ENCODE peak calls at places on chromosomes 7 and 10, in eight cellular contexts. D is cardiac muscle cell, M is foreskin fibroblast, E is heart left ventricle, J is choroid plexus epithelial cell, B is PC-9, G is IMR-90, N is mammary epithelial cell. Y is an unnamed sample.

GRCh38 chr7:36758879-36759278 is 34.6 kb upstream of the AOAH start:
- DNase-seq in D (peak; percentile 21), M (no peak), E (no peak), J (no peak), B (no peak), G (no peak), N (no peak), Y (no peak)

GRCh38 chr10:86942441-86943315 is 14.7 kb downstream of the MMRN2 start:
- DNase-seq in D (peak; percentile 57), M (peak; percentile 45), E (no peak), J (no peak), B (no peak), G (no peak), N (no peak), Y (no peak)

GRCh38 chr10:86670290-86670811 is 2.0 kb downstream of the LDB3 start:
- DNase-seq in D (no peak), M (no peak), E (no peak), J (no peak), B (no peak), G (no peak), N (no peak), Y (no peak)

GRCh38 chr10:114163062-114163861 is 10.7 kb downstream of the CCDC186 start:
- DNase-seq in D (peak; percentile 57), M (no peak), E (no peak), J (peak; percentile 71), B (no peak), G (no peak), N (no peak), Y (peak; percentile 34)

GRCh38 chr7:74061840-74062539 is 21.6 kb upstream of the LIMK1 start:
- DNase-seq in D (peak; percentile 96), M (peak; percentile 95), E (peak; percentile 80), J (peak; percentile 96), B (peak; percentile 64), G (peak; percentile 91), N (peak; percentile 84), Y (peak; percentile 91)

GRCh38 chr7:41809487-41810257 is 106.8 kb upstream of the INHBA start:
- DNase-seq in D (peak; percentile 88), M (peak; percentile 43), E (no peak), J (peak; percentile 59), B (no peak), G (peak; percentile 68), N (peak; percentile 24), Y (peak; percentile 73)

GRCh38 chr10:125550362-125550761 is 132.6 kb downstream of the TEX36 start:
- DNase-seq in D (no peak), M (peak; percentile 74), E (no peak), J (no peak), B (no peak), G (no peak), N (no peak), Y (no peak)

GRCh38 chr7:16915405-16915804 is 33.6 kb upstream of the AGR3 start:
- DNase-seq in D (peak; percentile 88), M (peak; percentile 88), E (no peak), J (peak; percentile 97), B (peak; percentile 100), G (peak; percentile 91), N (peak; percentile 98), Y (peak; percentile 82)

GRCh38 chr10:72637398-72637857 is 11.5 kb upstream of the MICU1 start:
- DNase-seq in D (peak; percentile 77), M (peak; percentile 60), E (no peak), J (peak; percentile 52), B (no peak), G (peak; percentile 78), N (no peak), Y (peak; percentile 52)

GRCh38 chr10:70589762-70590662 is 12.5 kb downstream of the PRF1 start:
- DNase-seq in D (peak; percentile 79), M (peak; percentile 53), E (no peak), J (peak; percentile 52), B (no peak), G (peak; percentile 66), N (no peak), Y (peak; percentile 92)

GRCh38 chr7:45072131-45073030 is 16.4 kb downstream of the NACAD start:
- DNase-seq in D (no peak), M (no peak), E (no peak), J (peak; percentile 45), B (no peak), G (no peak), N (no peak), Y (peak; percentile 8)

GRCh38 chr10:88156341-88156740 is 292.9 kb downstream of the PTEN start:
- DNase-seq in D (no peak), M (peak; percentile 97), E (no peak), J (peak; percentile 70), B (peak; percentile 53), G (peak; percentile 92), N (peak; percentile 55), Y (peak; percentile 85)

GRCh38 chr7:23955145-23955544 is 245.1 kb downstream of the STK31 start:
- DNase-seq in D (no peak), M (no peak), E (no peak), J (peak; percentile 31), B (peak; percentile 87), G (peak; percentile 6), N (peak; percentile 49), Y (no peak)

GRCh38 chr10:113666682-113667252 is 2.9 kb upstream of the NRAP start:
- DNase-seq in D (peak; percentile 33), M (peak; percentile 58), E (no peak), J (peak; percentile 47), B (no peak), G (peak; percentile 60), N (peak; percentile 22), Y (peak; percentile 39)

GRCh38 chr10:94546058-94546595 is 539 bp downstream of the HELLS start:
- DNase-seq in D (peak; percentile 27), M (peak; percentile 44), E (no peak), J (peak; percentile 33), B (no peak), G (peak; percentile 16), N (peak; percentile 31), Y (peak; percentile 33)

GRCh38 chr7:74027683-74028320 is at the start of gene ELN:
- DNase-seq in D (peak; percentile 92), M (peak; percentile 49), E (peak; percentile 92), J (peak; percentile 33), B (no peak), G (peak; percentile 43), N (no peak), Y (peak; percentile 34)

GRCh38 chr10:97499561-97500296 is 1.0 kb downstream of the UBTD1 start:
- DNase-seq in D (peak; percentile 85), M (peak; percentile 88), E (peak; percentile 82), J (peak; percentile 58), B (no peak), G (peak; percentile 55), N (peak; percentile 35), Y (peak; percentile 67)

GRCh38 chr10:110443239-110444008 is 54.3 kb upstream of the DUSP5 start:
- DNase-seq in D (no peak), M (no peak), E (no peak), J (no peak), B (no peak), G (no peak), N (no peak), Y (no peak)

GRCh38 chr7:2732959-2733584 is 45.1 kb downstream of the AMZ1 start:
- DNase-seq in D (peak; percentile 79), M (peak; percentile 85), E (peak; percentile 81), J (peak; percentile 61), B (peak; percentile 93), G (peak; percentile 41), N (no peak), Y (peak; percentile 76)
- TF ChIP-seq CTCF in D (peak; percentile 10), M (no peak), E (no peak), J (no peak), B (no peak), G (no peak), N (no peak), Y (no peak)

DNA sequence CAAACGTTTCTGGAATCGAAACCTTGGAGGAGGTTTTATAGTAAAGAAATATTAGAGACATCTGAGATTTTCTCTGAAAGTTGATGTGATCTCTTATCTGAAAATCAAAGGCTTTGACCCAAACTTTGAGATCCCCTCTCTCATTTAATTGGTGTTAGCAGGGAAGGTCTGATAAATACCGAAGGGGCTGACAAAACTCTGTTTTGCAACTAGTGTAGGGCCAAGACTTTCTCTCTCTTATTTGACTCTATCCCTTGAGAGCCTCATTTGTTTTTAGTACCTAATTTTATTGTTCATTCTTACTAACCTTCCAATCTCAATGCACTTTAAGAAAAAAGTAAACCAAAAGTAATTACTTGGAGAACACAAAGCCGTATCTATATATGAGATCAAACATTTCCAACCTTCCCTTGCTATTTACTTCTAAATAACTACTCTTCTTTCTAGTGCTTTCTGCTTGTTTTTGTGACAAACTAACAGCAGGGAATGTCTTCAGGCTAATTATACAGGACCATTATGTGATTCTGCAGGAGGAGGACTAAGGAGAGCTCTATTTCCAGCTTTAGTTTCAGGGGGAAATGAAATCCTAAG is 33.4 kb upstream of the NPVF start:
- DNase-seq in D (no peak), M (no peak), E (no peak), J (peak; percentile 3), B (no peak), G (no peak), N (no peak), Y (peak; percentile 3)
- H3K4me3 ChIP-seq in D (no peak overlapping the region), M (peak overlapping the region; percentile 20), E (no peak overlapping the region), J (no peak overlapping the region), B (no peak overlapping the region), G (no peak overlapping the region), N (no peak overlapping the region), Y (no peak overlapping the region)

GRCh38 chr7:7642081-7642480 is 1.5 kb downstream of the UMAD1 start:
- DNase-seq in D (no peak), M (no peak), E (no peak), J (no peak), B (no peak), G (no peak), N (no peak), Y (no peak)

GRCh38 chr7:7639847-7640220 is 718 bp upstream of the UMAD1 start:
- DNase-seq in D (peak; percentile 24), M (peak; percentile 32), E (no peak), J (peak; percentile 29), B (peak; percentile 45), G (peak; percentile 2), N (no peak), Y (peak; percentile 36)

GRCh38 chr7:7640221-7641128 is at the start of gene UMAD1:
- DNase-seq in D (peak; percentile 99), M (peak; percentile 99), E (peak; percentile 97), J (peak; percentile 99), B (peak; percentile 99), G (peak; percentile 98), N (peak; percentile 100), Y (peak; percentile 98)

GRCh38 chr7:7639421-7639820 is 1.1 kb upstream of the UMAD1 start:
- DNase-seq in D (no peak), M (no peak), E (no peak), J (no peak), B (peak; percentile 25), G (no peak), N (no peak), Y (no peak)

GRCh38 chr7:7641129-7641663 is 644 bp downstream of the UMAD1 start:
- DNase-seq in D (no peak), M (no peak), E (no peak), J (no peak), B (no peak), G (peak; percentile 11), N (no peak), Y (no peak)
- TF ChIP-seq CTCF in D (no peak), M (no peak), E (no peak), J (no peak), B (no peak), G (no peak), N (no peak), Y (no peak)

DNA sequence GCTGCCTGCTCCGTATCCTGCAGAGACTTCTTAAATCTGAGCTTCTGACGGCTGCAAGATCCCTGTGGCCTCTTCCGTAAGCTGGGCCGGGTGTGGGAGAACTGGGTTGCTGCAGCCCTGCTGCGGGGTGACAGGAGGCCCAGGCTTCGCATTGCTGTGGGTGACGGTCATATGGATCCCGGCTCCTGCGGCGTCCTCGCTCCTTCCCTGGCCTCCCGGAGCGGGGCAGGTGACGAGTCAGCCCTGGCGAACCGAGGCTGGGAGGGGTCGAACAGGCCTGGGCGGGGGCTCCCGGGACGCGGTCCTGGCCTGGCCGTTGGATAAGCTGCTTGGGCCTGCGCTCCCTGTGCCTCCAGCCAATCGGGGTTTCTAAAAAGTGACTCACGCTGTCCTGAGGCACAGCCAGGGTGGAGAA is 7.8 kb upstream of the UBE2D1 start:
- DNase-seq in D (peak; percentile 80), M (peak; percentile 84), E (peak; percentile 80), J (peak; percentile 71), B (no peak), G (peak; percentile 42), N (no peak), Y (peak; percentile 67)
- H3K4me3 ChIP-seq in D (no peak overlapping the region), M (peak overlapping the region; percentile 41), E (peak overlapping the region; percentile 36), J (peak overlapping the region; percentile 60), B (no peak overlapping the region), G (peak overlapping the region; percentile 8), N (no peak overlapping the region), Y (peak overlapping the region; percentile 51)

Y was measured in fibroblast of villous mesenchyme.